ENCODE peak calls at places on chromosomes 11 and 22, in four cellular contexts. One of them, this sample, is unnamed.
A peak's percentile ranks its signal among the peaks of the same experiment; 100 is the strongest.

GRCh38 chr11:21572210-21572609 is 620.7 kb upstream of the ANO5 start:
- DNase-seq in K562: no peak
- DNase-seq in IMR-90: no peak
- DNase-seq in endothelial cell of umbilical vein: no peak
- DNase-seq in this sample: no peak

GRCh38 chr11:18731427-18731826 is 5.4 kb upstream of the IGSF22 start:
- DNase-seq in K562: no peak
- DNase-seq in IMR-90: no peak
- DNase-seq in endothelial cell of umbilical vein: no peak
- DNase-seq in this sample: no peak

GRCh38 chr11:64251986-64252837 is 882 bp downstream of the PLCB3 start:
- DNase-seq in K562: peak; percentile 75
- DNase-seq in IMR-90: no peak
- DNase-seq in endothelial cell of umbilical vein: no peak
- DNase-seq in this sample: no peak

GRCh38 chr11:13680501-13681264 is 12.2 kb downstream of the FAR1 start:
- DNase-seq in K562: no peak
- DNase-seq in IMR-90: no peak
- DNase-seq in endothelial cell of umbilical vein: no peak
- DNase-seq in this sample: no peak

GRCh38 chr11:79377399-79377798 is 63.4 kb downstream of the TENM4 start:
- DNase-seq in K562: no peak
- DNase-seq in IMR-90: no peak
- DNase-seq in endothelial cell of umbilical vein: no peak
- DNase-seq in this sample: no peak

GRCh38 chr11:105673089-105673488 is 63.2 kb downstream of the GRIA4 start:
- DNase-seq in K562: peak; percentile 7
- DNase-seq in IMR-90: peak; percentile 72
- DNase-seq in endothelial cell of umbilical vein: peak; percentile 54
- DNase-seq in this sample: no peak

GRCh38 chr11:113468666-113469345 is 6.4 kb downstream of the DRD2 start:
- DNase-seq in K562: no peak
- DNase-seq in IMR-90: no peak
- DNase-seq in endothelial cell of umbilical vein: no peak
- DNase-seq in this sample: no peak

GRCh38 chr22:29840498-29840897 is 2.4 kb upstream of the ASCC2 start:
- DNase-seq in K562: no peak
- DNase-seq in IMR-90: no peak
- DNase-seq in endothelial cell of umbilical vein: no peak
- DNase-seq in this sample: no peak

GRCh38 chr11:77397631-77398030 is 76.3 kb downstream of the PAK1 start:
- DNase-seq in K562: no peak
- DNase-seq in IMR-90: no peak
- DNase-seq in endothelial cell of umbilical vein: no peak
- DNase-seq in this sample: no peak

GRCh38 chr11:69449320-69450063 is 32.0 kb upstream of the LINC01488 start:
- DNase-seq in K562: peak; percentile 77
- DNase-seq in IMR-90: peak; percentile 47
- DNase-seq in endothelial cell of umbilical vein: peak; percentile 92
- DNase-seq in this sample: no peak

GRCh38 chr11:134231958-134232674 is 7.6 kb downstream of the VPS26B start:
- DNase-seq in K562: no peak
- DNase-seq in IMR-90: no peak
- DNase-seq in endothelial cell of umbilical vein: no peak
- DNase-seq in this sample: no peak

GRCh38 chr11:103601230-103601846 is 435.1 kb upstream of the DDI1 start:
- DNase-seq in K562: peak; percentile 55
- DNase-seq in IMR-90: peak; percentile 74
- DNase-seq in endothelial cell of umbilical vein: peak; percentile 78
- DNase-seq in this sample: peak; percentile 17

GRCh38 chr11:72732329-72732728 is 19.9 kb downstream of the ARAP1 start:
- DNase-seq in K562: no peak
- DNase-seq in IMR-90: no peak
- DNase-seq in endothelial cell of umbilical vein: no peak
- DNase-seq in this sample: no peak

GRCh38 chr11:61152816-61153592 is 8.2 kb downstream of the VPS37C start:
- DNase-seq in K562: no peak
- DNase-seq in IMR-90: peak; percentile 70
- DNase-seq in endothelial cell of umbilical vein: peak; percentile 32
- DNase-seq in this sample: peak; percentile 45

GRCh38 chr22:35480143-35480542 is 60.5 kb upstream of the RASD2 start:
- DNase-seq in K562: no peak
- DNase-seq in IMR-90: peak; percentile 16
- DNase-seq in endothelial cell of umbilical vein: peak; percentile 22
- DNase-seq in this sample: no peak

GRCh38 chr11:66467034-66467659 is 442 bp downstream of the PELI3 start:
- DNase-seq in K562: no peak
- DNase-seq in IMR-90: peak; percentile 15
- DNase-seq in endothelial cell of umbilical vein: peak; percentile 19
- DNase-seq in this sample: no peak

GRCh38 chr11:87740513-87740912 is 434.7 kb downstream of the RAB38 start:
- DNase-seq in K562: no peak
- DNase-seq in IMR-90: no peak
- DNase-seq in endothelial cell of umbilical vein: no peak
- DNase-seq in this sample: no peak

DNA sequence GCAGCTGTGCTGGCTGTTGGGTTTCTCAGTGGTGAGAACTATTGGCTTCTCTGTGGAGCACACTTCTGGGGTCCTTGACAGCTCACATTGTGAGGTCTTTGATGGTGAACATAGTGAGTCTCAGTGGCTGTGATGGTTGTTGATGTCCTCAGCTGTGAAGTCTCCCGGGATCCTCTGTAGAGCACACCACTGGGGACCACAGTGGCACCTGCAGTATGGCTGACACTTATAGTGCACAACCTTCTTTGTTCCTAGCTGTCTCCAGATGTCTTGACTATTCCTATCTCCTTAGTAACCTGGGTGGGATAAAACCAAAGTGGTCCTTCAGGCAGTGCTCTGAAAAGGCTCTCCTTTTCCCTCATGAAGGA is 34.3 kb upstream of the CHORDC1 start:
- DNase-seq in K562: no peak
- DNase-seq in IMR-90: no peak
- DNase-seq in endothelial cell of umbilical vein: no peak
- DNase-seq in this sample: no peak
- H3K9me1 ChIP-seq in K562: no peaks in the 10 kb centered on the region
- H3K9me1 ChIP-seq in IMR-90: no peaks in the 10 kb centered on the region
- H3K9me1 ChIP-seq in endothelial cell of umbilical vein: no peaks in the 10 kb centered on the region
- H3K9me1 ChIP-seq in this sample: no peaks in the 10 kb centered on the region

GRCh38 chr11:75759832-75760231 is 8.7 kb upstream of the DGAT2 start:
- DNase-seq in K562: no peak
- DNase-seq in IMR-90: no peak
- DNase-seq in endothelial cell of umbilical vein: no peak
- DNase-seq in this sample: no peak
- H3K9me1 ChIP-seq in K562: no peaks in the 10 kb centered on the region
- H3K9me1 ChIP-seq in IMR-90: no peaks in the 10 kb centered on the region
- H3K9me1 ChIP-seq in endothelial cell of umbilical vein: no peaks in the 10 kb centered on the region
- H3K9me1 ChIP-seq in this sample: no peaks in the 10 kb centered on the region

GRCh38 chr11:33842236-33842915 is 49.5 kb downstream of the LMO2 start:
- DNase-seq in K562: no peak
- DNase-seq in IMR-90: no peak
- DNase-seq in endothelial cell of umbilical vein: no peak
- DNase-seq in this sample: no peak
- H3K9me1 ChIP-seq in K562: no peaks in the 10 kb centered on the region
- H3K9me1 ChIP-seq in IMR-90: no peaks in the 10 kb centered on the region
- H3K9me1 ChIP-seq in endothelial cell of umbilical vein: no peaks in the 10 kb centered on the region
- H3K9me1 ChIP-seq in this sample: no peaks in the 10 kb centered on the region

GRCh38 chr11:127996825-127997224 is 590.5 kb downstream of the ETS1 start:
- DNase-seq in K562: no peak
- DNase-seq in IMR-90: peak; percentile 60
- DNase-seq in endothelial cell of umbilical vein: no peak
- DNase-seq in this sample: no peak
- H3K9me1 ChIP-seq in K562: no peaks in the 10 kb centered on the region
- H3K9me1 ChIP-seq in IMR-90: peaks cover 3% of the 10 kb centered on the region
- H3K9me1 ChIP-seq in endothelial cell of umbilical vein: no peaks in the 10 kb centered on the region
- H3K9me1 ChIP-seq in this sample: no peaks in the 10 kb centered on the region

DNA sequence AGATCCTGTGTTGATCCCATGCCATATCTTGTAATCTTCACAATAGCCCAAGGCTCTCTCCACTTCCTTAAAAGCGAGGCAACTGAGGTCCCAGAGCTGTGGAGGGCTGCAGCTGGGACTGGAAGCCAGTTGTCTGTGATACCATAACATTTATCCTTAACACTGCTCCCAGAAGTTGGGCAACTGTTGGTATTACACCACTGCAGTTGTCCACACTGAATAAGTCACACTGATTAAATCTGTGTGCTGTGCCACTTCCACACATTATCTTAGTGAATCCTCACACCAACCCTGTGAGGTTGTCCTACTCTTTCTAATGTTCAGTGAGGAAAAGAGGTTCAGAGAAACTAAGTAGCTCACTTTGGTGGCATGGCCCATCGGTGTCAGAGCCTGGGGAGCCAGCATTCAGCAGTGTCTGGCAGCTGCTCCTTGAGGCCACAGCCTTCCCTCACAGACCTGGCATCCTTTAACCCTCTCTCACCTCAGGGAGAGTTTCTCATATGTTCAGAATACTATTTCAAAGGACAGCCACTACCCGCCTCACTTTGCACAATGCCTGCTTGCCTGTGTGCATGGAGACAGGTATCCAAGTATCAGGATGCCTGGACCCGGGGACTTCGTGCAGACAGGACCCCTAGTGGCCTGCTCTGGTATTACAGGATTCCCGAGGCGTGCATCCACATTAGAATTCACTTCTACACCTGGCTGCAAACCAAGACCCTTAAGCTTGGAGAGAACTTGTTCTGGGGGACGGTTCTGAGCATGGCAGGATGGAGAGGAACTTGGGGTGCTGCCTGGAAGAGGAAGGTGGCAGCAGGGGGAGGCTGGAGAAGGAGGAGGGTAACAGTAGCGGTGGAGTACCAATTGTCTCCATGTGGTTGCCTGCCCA is 221.9 kb upstream of the TBCEL start:
- DNase-seq in K562: peak; percentile 77
- DNase-seq in IMR-90: peak; percentile 50
- DNase-seq in endothelial cell of umbilical vein: peak; percentile 58
- DNase-seq in this sample: no peak
- H3K9me1 ChIP-seq in K562: peaks cover 3% of the 10 kb centered on the region
- H3K9me1 ChIP-seq in IMR-90: peaks cover 2% of the 10 kb centered on the region
- H3K9me1 ChIP-seq in endothelial cell of umbilical vein: no peaks in the 10 kb centered on the region
- H3K9me1 ChIP-seq in this sample: no peaks in the 10 kb centered on the region

GRCh38 chr22:40412441-40412840 is 42.0 kb downstream of the SGSM3 start:
- DNase-seq in K562: no peak
- DNase-seq in IMR-90: no peak
- DNase-seq in endothelial cell of umbilical vein: no peak
- DNase-seq in this sample: no peak
- H3K9me1 ChIP-seq in K562: no peaks in the 10 kb centered on the region
- H3K9me1 ChIP-seq in IMR-90: peaks cover 16% of the 10 kb centered on the region
- H3K9me1 ChIP-seq in endothelial cell of umbilical vein: no peaks in the 10 kb centered on the region
- H3K9me1 ChIP-seq in this sample: peaks cover under 1% of the 10 kb centered on the region

GRCh38 chr22:46617250-46618103 is 2.7 kb upstream of the GRAMD4 start:
- DNase-seq in K562: no peak
- DNase-seq in IMR-90: peak; percentile 20
- DNase-seq in endothelial cell of umbilical vein: no peak
- DNase-seq in this sample: no peak
- H3K9me1 ChIP-seq in K562: no peaks in the 10 kb centered on the region
- H3K9me1 ChIP-seq in IMR-90: no peaks in the 10 kb centered on the region
- H3K9me1 ChIP-seq in endothelial cell of umbilical vein: no peaks in the 10 kb centered on the region
- H3K9me1 ChIP-seq in this sample: no peaks in the 10 kb centered on the region

This sample was measured in keratinocyte.